ENCODE peak calls at places on chromosomes 11 and 22, in four cellular contexts. I, G, S and D are unnamed samples.

GRCh38 chr11:2770556-2771301 is 70.9 kb upstream of the KCNQ1OT1 start:
- DNase-seq in I (no peak), G (no peak), S (peak), D (no peak)

GRCh38 chr11:108906329-108906728 is 241.5 kb downstream of the DDX10 start:
- DNase-seq in I (peak), G (peak), S (no peak), D (no peak)

GRCh38 chr11:8298801-8299786 is 35.4 kb upstream of the LMO1 start:
- DNase-seq in I (no peak), G (no peak), S (no peak), D (no peak)

GRCh38 chr11:68022531-68022930 is 8.0 kb upstream of the NDUFS8 start:
- DNase-seq in I (no peak), G (no peak), S (no peak), D (no peak)

GRCh38 chr22:31289335-31289734 is 3.0 kb downstream of the PIK3IP1 start:
- DNase-seq in I (no peak), G (no peak), S (no peak), D (no peak)

GRCh38 chr11:106208795-106209194 is 131.3 kb downstream of the AASDHPPT start:
- DNase-seq in I (no peak), G (no peak), S (no peak), D (no peak)

GRCh38 chr11:102830328-102830727 is 13.1 kb downstream of the MMP3 start:
- DNase-seq in I (no peak), G (no peak), S (no peak), D (no peak)

GRCh38 chr11:34174411-34175041 is 69.1 kb downstream of the NAT10 start:
- DNase-seq in I (peak), G (peak), S (peak), D (no peak)

GRCh38 chr11:21969841-21970240 is 223.0 kb upstream of the ANO5 start:
- DNase-seq in I (no peak), G (no peak), S (no peak), D (no peak)

GRCh38 chr11:116371146-116371545 is 401.6 kb downstream of the BUD13 start:
- DNase-seq in I (no peak), G (no peak), S (no peak), D (no peak)

GRCh38 chr22:47782461-47783075 is 1020.1 kb downstream of the TBC1D22A start:
- DNase-seq in I (no peak), G (no peak), S (no peak), D (no peak)

GRCh38 chr22:47484960-47485571 is 722.6 kb downstream of the TBC1D22A start:
- DNase-seq in I (no peak), G (no peak), S (no peak), D (no peak)

GRCh38 chr11:113193894-113194293 is 120.5 kb upstream of the TTC12 start:
- DNase-seq in I (peak), G (peak), S (peak), D (no peak)

GRCh38 chr11:134612416-134613030 is 200.5 kb upstream of the B3GAT1 start:
- DNase-seq in I (no peak), G (no peak), S (no peak), D (no peak)

GRCh38 chr11:35364101-35364780 is 55.1 kb downstream of the SLC1A2 start:
- DNase-seq in I (peak), G (peak), S (no peak), D (peak)

GRCh38 chr11:66190776-66191175 is 77.7 kb upstream of the RAB1B start:
- DNase-seq in I (no peak), G (no peak), S (no peak), D (no peak)

GRCh38 chr22:50308986-50309600 is 1.6 kb upstream of the PLXNB2 start:
- DNase-seq in I (no peak), G (no peak), S (no peak), D (no peak)

GRCh38 chr11:47104337-47104950 is 72.2 kb downstream of the ARFGAP2 start:
- DNase-seq in I (peak), G (peak), S (no peak), D (no peak)

GRCh38 chr11:47378011-47378835 is at the start of gene SPI1:
- DNase-seq in I (no peak), G (no peak), S (no peak), D (no peak)

GRCh38 chr11:101584651-101585050 is 844 bp upstream of the TRPC6 start:
- DNase-seq in I (no peak), G (no peak), S (no peak), D (no peak)

GRCh38 chr11:115760528-115760837 is 256.3 kb upstream of the CADM1 start:
- DNase-seq in I (peak), G (peak), S (no peak), D (no peak)

GRCh38 chr11:75320046-75320618 is 31.3 kb downstream of the ARRB1 start:
- DNase-seq in I (no peak), G (no peak), S (no peak), D (no peak)

GRCh38 chr11:111557425-111558111 is 17.0 kb downstream of the LAYN start:
- DNase-seq in I (peak), G (peak), S (no peak), D (peak)

GRCh38 chr11:117604349-117604995 is 192.5 kb downstream of the DSCAML1 start:
- DNase-seq in I (no peak), G (peak), S (no peak), D (no peak)

GRCh38 chr11:70790671-70791300 is 392.5 kb downstream of the CTTN start:
- DNase-seq in I (no peak), G (no peak), S (no peak), D (no peak)

GRCh38 chr22:36010913-36011312 is 17.7 kb downstream of the RBFOX2 start:
- DNase-seq in I (peak), G (peak), S (no peak), D (peak)

GRCh38 chr22:34055525-34056200 is 135.4 kb upstream of the LARGE1 start:
- DNase-seq in I (no peak), G (no peak), S (no peak), D (no peak)

GRCh38 chr11:116199182-116199581 is 573.6 kb downstream of the BUD13 start:
- DNase-seq in I (no peak), G (no peak), S (no peak), D (no peak)

GRCh38 chr22:37784829-37785495 is 22.8 kb upstream of the GCAT start:
- DNase-seq in I (no peak), G (no peak), S (no peak), D (no peak)

GRCh38 chr11:117855452-117855851 is 21.0 kb downstream of the FXYD6 start:
- DNase-seq in I (no peak), G (no peak), S (no peak), D (no peak)

GRCh38 chr11:126061707-126062678 is 673 bp downstream of the CDON start:
- DNase-seq in I (peak), G (peak), S (peak), D (no peak)

GRCh38 chr11:127334466-127334865 is 333.9 kb upstream of the KIRREL3 start:
- DNase-seq in I (no peak), G (no peak), S (no peak), D (no peak)

DNA sequence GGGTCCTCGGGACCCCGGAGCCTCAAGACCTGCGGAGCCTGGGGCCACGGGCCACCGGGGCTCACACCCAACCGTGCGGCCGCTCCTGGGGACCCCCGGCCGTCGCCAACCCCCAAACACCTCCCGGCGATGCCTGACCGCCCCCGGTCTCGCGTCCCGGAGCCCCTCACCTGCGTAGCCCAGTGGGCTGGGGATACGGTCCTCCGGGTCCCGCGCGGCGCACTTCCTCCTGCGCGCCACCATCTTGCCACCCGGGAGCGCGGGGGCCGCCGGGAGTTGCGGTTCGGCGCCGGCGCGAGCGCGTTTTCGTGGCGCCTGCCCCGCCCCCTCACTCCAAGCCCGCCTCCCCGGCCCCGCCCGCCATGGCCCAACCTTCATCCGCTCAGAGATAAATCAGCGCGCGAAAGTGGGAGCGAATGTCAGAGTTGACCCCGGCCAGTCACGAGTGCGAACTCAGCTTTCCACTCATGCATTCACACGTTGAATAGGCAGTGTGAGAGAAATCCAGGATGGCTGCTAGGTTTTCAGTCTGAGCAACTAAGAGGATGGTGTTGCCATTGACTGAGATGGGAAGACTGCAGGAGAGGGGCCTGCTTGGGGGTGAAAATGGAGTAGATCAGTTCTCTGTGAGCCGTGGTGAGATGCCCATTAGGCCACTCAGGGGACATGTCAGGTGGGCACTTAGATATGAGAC is at the start of gene RRP7A:
- DNase-seq in I (peak), G (peak), S (peak), D (peak)
- TF ChIP-seq CTCF in I (no peak), G (no peak), S (no peak), D (no peak)

DNA sequence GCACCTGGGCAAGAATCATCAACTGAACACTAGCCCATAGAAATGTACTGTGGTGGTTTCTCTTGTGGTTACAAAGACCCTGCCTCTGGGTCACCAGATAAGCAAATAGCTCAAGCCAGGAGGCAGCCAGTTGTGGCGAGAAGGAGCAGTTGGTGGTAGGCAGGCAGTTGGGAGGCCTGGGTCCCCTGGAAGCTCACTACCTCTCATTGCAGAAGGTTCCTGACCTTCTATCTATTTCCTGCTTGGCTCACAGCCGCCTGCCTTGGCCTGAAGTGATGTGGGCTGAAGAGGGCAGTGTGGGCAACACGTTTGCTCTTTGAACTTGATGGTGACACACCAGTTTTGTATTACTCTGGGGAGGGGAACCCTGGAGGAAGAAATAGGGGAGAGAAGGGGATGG is 34.7 kb downstream of the NECTIN1 start:
- DNase-seq in I (no peak), G (no peak), S (no peak), D (no peak)
- TF ChIP-seq CTCF in I (no peak), G (no peak), S (no peak), D (no peak)

DNA sequence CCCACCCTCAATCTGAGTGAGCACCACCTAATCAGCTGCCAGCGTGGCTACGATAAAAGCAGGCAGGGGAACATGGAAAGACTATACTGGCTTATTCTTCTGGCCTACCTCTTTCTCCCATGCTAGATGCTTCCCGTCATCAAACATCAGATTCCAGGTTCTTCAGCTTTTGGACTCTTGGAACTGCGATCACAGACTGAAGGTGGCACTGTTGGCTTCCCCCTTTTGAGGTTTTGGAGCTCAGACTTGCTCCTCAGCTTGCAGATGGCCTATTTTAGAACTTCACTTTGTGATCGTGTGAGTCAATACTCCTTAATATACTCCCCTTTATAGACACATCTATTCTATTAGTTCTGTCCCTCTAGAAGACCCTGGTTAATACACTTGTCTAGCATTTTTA is 543.7 kb upstream of the RAG2 start:
- DNase-seq in I (no peak), G (no peak), S (no peak), D (no peak)
- TF ChIP-seq CTCF in I (no peak), G (no peak), S (no peak), D (no peak)

DNA sequence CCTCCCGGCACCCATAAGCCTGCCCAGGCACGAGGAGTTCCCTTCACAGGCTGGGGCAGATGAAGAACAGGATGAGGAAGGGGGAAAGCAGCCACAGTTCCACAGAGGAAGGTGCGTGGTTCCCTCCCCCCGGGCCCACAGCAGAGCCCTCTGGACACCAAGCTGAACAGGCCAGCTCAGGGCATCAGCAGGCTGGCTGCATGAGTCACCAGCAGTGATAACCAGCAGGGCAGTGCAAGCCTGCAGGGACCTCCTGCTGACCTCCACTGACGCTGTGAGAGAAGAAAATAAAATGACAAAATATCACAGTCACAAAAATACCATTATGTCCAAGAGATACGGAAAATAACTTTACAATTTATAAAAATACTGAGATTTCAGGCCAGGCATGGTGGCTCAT is 11.5 kb downstream of the RTL6 start:
- DNase-seq in I (no peak), G (no peak), S (no peak), D (no peak)
- TF ChIP-seq CTCF in I (no peak), G (no peak), S (no peak), D (no peak)

GRCh38 chr11:61543606-61544306 is 35.2 kb downstream of the LRRC10B start:
- DNase-seq in I (no peak), G (peak), S (no peak), D (peak)

GRCh38 chr11:61544466-61544865 is 35.9 kb downstream of the LRRC10B start:
- DNase-seq in I (no peak), G (no peak), S (no peak), D (no peak)

GRCh38 chr11:61546663-61547062 is 34.2 kb downstream of the SYT7 start:
- DNase-seq in I (no peak), G (no peak), S (no peak), D (no peak)

GRCh38 chr11:61545921-61546320 is 35.0 kb downstream of the SYT7 start:
- DNase-seq in I (no peak), G (no peak), S (no peak), D (no peak)

DNA sequence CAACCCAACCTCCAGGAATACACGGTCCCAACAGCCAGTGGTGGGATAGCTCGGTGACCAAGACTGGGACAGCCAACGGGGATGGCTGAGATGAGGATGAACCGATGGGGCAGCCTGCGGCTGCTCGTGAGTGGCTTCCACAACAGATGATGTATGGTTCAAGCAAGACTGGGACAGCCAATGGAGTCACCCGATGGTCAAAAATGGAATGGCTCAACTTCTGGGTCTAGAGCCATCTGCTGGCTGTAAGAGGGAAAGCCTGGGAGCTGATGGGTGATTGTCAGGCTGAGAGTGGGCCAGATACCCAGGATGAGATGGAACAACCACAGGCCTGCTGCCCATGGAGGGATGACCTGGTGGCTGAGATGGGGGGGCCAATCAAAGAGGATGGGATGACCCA is 35.5 kb downstream of the SYT7 start:
- DNase-seq in I (no peak), G (no peak), S (no peak), D (no peak)
- TF ChIP-seq CTCF in I (peak), G (peak), S (no peak), D (peak)

DNA sequence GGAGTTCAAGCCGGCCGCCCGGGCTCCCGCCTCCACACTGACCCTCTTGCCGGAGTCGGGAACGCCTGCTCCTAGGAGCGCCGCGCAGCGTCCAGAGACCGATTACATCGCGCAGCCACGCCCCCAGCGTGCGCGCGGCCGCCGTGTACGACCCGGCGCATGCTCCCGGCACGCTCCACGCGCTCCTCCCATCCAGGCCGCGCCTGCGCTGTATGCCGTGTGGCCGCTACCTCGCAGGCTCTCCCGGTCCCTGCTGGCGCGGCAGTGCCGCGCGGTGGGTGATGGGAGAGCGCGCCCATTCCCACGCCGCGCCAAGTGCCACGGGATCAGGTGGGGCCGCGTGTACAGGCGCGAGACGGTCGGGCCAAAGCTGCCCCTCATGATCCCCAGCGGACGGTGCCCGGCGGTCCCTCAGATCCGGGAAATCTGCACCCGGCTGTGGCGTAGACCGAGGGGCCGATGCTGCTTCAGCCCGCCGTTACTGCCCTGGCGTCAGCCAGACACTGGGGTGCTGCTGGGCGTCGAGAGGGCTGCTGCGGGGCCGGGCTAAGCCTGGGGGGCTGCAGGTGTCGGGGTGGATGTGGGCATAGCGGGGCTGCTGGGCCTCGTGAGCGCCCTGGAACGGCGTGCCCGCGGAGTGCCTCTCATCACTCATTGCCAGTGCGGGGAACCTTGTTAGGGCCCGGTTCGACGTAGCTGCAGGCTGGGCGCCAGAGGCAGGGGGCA is at the start of the genes GNB1L and RTL10:
- DNase-seq in I (peak), G (peak), S (peak), D (peak)
- TF ChIP-seq CTCF in I (peak), G (peak), S (no peak), D (peak)

GRCh38 chr11:20874358-20874757 is 205.0 kb downstream of the NELL1 start:
- DNase-seq in I (no peak), G (no peak), S (no peak), D (no peak)
- TF ChIP-seq CTCF in I (no peak), G (no peak), S (no peak), D (no peak)

GRCh38 chr22:25880524-25880923 is 138.5 kb downstream of the MYO18B start:
- DNase-seq in I (no peak), G (no peak), S (no peak), D (no peak)
- TF ChIP-seq CTCF in I (no peak), G (no peak), S (no peak), D (no peak)

DNA sequence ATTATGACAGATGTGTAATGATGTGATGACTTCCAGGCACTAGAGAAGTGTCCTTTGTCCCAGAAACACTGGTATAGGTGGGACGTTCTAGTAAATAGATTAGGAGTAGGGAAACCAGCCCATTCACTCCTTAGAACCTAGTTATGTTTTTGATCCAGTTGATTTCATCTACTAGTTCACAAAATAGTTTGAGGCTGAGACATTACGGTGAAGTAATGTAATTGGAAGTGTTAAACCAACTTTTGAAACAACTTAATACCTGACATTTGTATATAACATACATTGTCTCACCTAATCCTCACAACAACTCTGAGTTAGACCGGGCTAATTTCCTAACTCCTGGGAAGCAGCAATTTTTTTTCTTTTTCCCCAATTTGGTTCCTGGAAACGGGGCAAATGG is 25.6 kb downstream of the CTNND1 start:
- DNase-seq in I (no peak), G (no peak), S (no peak), D (no peak)
- TF ChIP-seq CTCF in I (no peak), G (no peak), S (no peak), D (no peak)